ENCODE peak calls at places on chromosomes 4 and X, in seven cellular contexts. B is bronchial epithelial cell, Q is MCF 10A, U is WTC11, W is glutamatergic neuron, P is HFF-Myc, G is heart left ventricle. E is an unnamed sample.

GRCh38 chr4:32207456-32207855 is 1487.3 kb downstream of the PCDH7 start:
- DNase-seq in G (no peak), W (no peak), B (peak; percentile 53), P (no peak), U (no peak), Q (no peak), E (no peak)

GRCh38 chrX:113892401-113892800 is 691.5 kb upstream of the HTR2C start:
- DNase-seq in G (no peak), Q (peak; percentile 67), W (no peak), B (peak; percentile 29), U (no peak), P (no peak), E (no peak)

GRCh38 chrX:153765138-153766079 is 1.4 kb downstream of the PLXNB3 start:
- DNase-seq in W (peak; percentile 14), B (no peak), Q (no peak), U (no peak), P (no peak), G (no peak), E (no peak)

GRCh38 chr4:109079731-109080130 is 222.7 kb downstream of the COL25A1 start:
- DNase-seq in G (no peak), P (no peak), W (no peak), B (peak; percentile 55), Q (peak; percentile 34), U (no peak), E (no peak)

GRCh38 chr4:85318415-85318814 is 156.5 kb upstream of the ARHGAP24 start:
- DNase-seq in U (no peak), Q (peak; percentile 41), B (peak; percentile 89), G (no peak), P (no peak), W (no peak), E (no peak)

GRCh38 chr4:87122252-87122651 is 98.2 kb downstream of the KLHL8 start:
- DNase-seq in W (no peak), G (no peak), B (peak; percentile 80), Q (peak; percentile 87), U (no peak), P (no peak), E (no peak)

GRCh38 chr4:2837904-2838496 is 5.6 kb upstream of the ADD1 start:
- DNase-seq in G (peak; percentile 67), U (no peak), W (no peak), Q (no peak), B (no peak), P (no peak), E (no peak)

GRCh38 chrX:8504451-8504850 is 39.8 kb downstream of the VCX3B start:
- DNase-seq in W (no peak), U (no peak), P (no peak), Q (peak; percentile 49), B (peak; percentile 63), G (no peak), E (no peak)

GRCh38 chrX:108165349-108166111 is 74.0 kb downstream of the ATG4A start:
- DNase-seq in U (peak; percentile 19), B (no peak), P (peak; percentile 27), Q (peak; percentile 48), G (no peak), W (peak; percentile 25), E (no peak)

GRCh38 chr4:8595237-8596087 is 2.9 kb downstream of the CPZ start:
- DNase-seq in U (no peak), P (no peak), B (no peak), W (no peak), Q (peak; percentile 14), G (no peak), E (no peak)

GRCh38 chr4:107931775-107932321 is 499 bp downstream of the CYP2U1 start:
- DNase-seq in B (no peak), G (no peak), W (no peak), U (no peak), Q (no peak), P (no peak), E (no peak)

GRCh38 chr4:72295966-72296557 is 264.3 kb downstream of the NPFFR2 start:
- DNase-seq in Q (peak; percentile 58), G (no peak), U (no peak), B (peak; percentile 57), P (peak; percentile 50), W (no peak), E (no peak)

GRCh38 chr4:31575504-31575903 is 855.3 kb downstream of the PCDH7 start:
- DNase-seq in G (no peak), W (no peak), U (no peak), Q (no peak), B (no peak), P (no peak), E (no peak)

GRCh38 chrX:119729408-119730201 is 28.8 kb upstream of the SOWAHD start:
- DNase-seq in U (peak; percentile 59), Q (peak; percentile 73), W (peak; percentile 49), B (peak; percentile 52), P (no peak), G (peak; percentile 39), E (no peak)

GRCh38 chrX:107741318-107741813 is 34.2 kb downstream of the TSC22D3 start:
- DNase-seq in W (no peak), G (no peak), B (no peak), Q (no peak), U (no peak), P (no peak), E (no peak)

GRCh38 chr4:1406416-1406945 is at the start of gene NKX1-1:
- DNase-seq in B (no peak), W (peak; percentile 34), Q (no peak), G (no peak), P (no peak), U (no peak), E (no peak)

GRCh38 chr4:111028829-111029228 is 406.0 kb upstream of the PITX2 start:
- DNase-seq in P (no peak), W (no peak), G (no peak), U (no peak), B (no peak), Q (no peak), E (no peak)

GRCh38 chr4:26302390-26302897 is 18.4 kb upstream of the RBPJ start:
- DNase-seq in P (no peak), Q (no peak), G (no peak), B (no peak), W (no peak), U (no peak), E (no peak)

GRCh38 chr4:22689428-22689827 is 3.3 kb upstream of the GBA3 start:
- DNase-seq in Q (no peak), B (no peak), P (no peak), G (no peak), U (no peak), W (no peak), E (no peak)

GRCh38 chr4:24801136-24801855 is 5.9 kb downstream of the SOD3 start:
- DNase-seq in P (no peak), W (no peak), G (no peak), U (no peak), Q (no peak), B (no peak), E (no peak)

GRCh38 chrX:103919336-103919682 is 43.1 kb upstream of the TMSB15B start:
- DNase-seq in U (no peak), G (no peak), W (no peak), P (no peak), Q (peak; percentile 35), B (peak; percentile 40), E (no peak)

GRCh38 chr4:183098080-183098722 is 856 bp upstream of the WWC2 start:
- DNase-seq in W (peak; percentile 43), P (no peak), Q (no peak), G (peak; percentile 75), B (no peak), U (peak; percentile 52), E (peak; percentile 23)

GRCh38 chr4:57100979-57101629 is 9.1 kb downstream of the IGFBP7 start:
- DNase-seq in W (no peak), Q (no peak), G (no peak), U (no peak), B (no peak), P (no peak), E (no peak)

GRCh38 chrX:109782994-109783711 is 50.1 kb upstream of the ACSL4 start:
- DNase-seq in Q (no peak), P (no peak), U (no peak), B (no peak), W (no peak), G (no peak), E (no peak)

GRCh38 chr4:8591626-8592365 is 769 bp upstream of the CPZ start:
- DNase-seq in P (no peak), Q (no peak), W (peak; percentile 12), G (peak; percentile 6), B (no peak), U (no peak), E (no peak)

GRCh38 chr4:11640584-11640983 is 211.9 kb upstream of the HS3ST1 start:
- DNase-seq in P (no peak), U (no peak), G (no peak), W (no peak), B (no peak), Q (no peak), E (no peak)

GRCh38 chrX:45889471-45889870 is 655.8 kb downstream of the ZNF674 start:
- DNase-seq in B (peak; percentile 6), G (no peak), W (no peak), P (peak; percentile 51), U (no peak), Q (peak; percentile 19), E (no peak)

DNA sequence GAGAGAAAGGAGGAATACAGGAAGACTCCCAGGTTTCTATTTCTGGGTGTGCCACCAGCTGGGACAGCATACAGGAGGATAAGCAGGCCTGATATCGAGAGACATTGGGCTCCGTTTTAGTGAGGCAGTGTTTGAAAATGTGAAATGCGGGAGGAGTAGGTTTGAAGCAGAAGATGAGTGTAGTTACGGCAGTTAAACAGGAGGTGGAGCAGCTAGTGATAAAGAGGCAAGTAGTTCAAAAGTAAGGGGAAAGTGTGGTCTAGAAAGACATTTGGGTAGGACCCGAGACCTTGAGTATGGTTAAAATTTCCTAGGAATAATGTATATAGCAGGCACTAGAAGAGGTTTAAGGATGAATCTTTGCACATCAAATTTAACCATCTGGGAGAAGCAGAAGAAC is 42.4 kb downstream of the DCUN1D4 start:
- DNase-seq in Q (peak; percentile 40), B (peak; percentile 43), G (no peak), P (peak; percentile 15), W (no peak), U (no peak), E (no peak)
- TF ChIP-seq CTCF in Q (peak; percentile 22), B (peak; percentile 46), G (peak; percentile 10), P (no peak), W (peak; percentile 63), U (no peak), E (no peak)

GRCh38 chrX:40284852-40285251 is 187.1 kb upstream of the BCOR start:
- DNase-seq in U (no peak), G (no peak), Q (no peak), P (no peak), W (no peak), B (no peak), E (no peak)
- TF ChIP-seq CTCF in U (no peak), G (no peak), Q (no peak), P (no peak), W (no peak), B (no peak), E (no peak)

GRCh38 chr4:137819964-137820383 is 287.7 kb upstream of the PCDH18 start:
- DNase-seq in U (peak; percentile 20), P (peak; percentile 24), G (no peak), W (no peak), B (peak; percentile 72), Q (peak; percentile 80), E (no peak)
- TF ChIP-seq CTCF in U (no peak), P (peak; percentile 66), G (no peak), W (peak; percentile 16), B (peak; percentile 67), Q (peak; percentile 78), E (no peak)

GRCh38 chrX:105191878-105192277 is 28.6 kb downstream of the TEX13A start:
- DNase-seq in Q (peak; percentile 50), W (peak; percentile 52), U (peak; percentile 35), G (no peak), B (peak; percentile 20), P (no peak), E (no peak)
- TF ChIP-seq CTCF in Q (peak; percentile 46), W (peak; percentile 40), U (no peak), G (peak; percentile 15), B (peak; percentile 54), P (peak; percentile 23), E (no peak)

GRCh38 chrX:3939967-3940610 is 226.6 kb upstream of the PRKX start:
- DNase-seq in U (no peak), G (no peak), Q (peak; percentile 38), W (no peak), P (no peak), B (peak; percentile 2), E (no peak)
- TF ChIP-seq CTCF in U (no peak), G (no peak), Q (peak; percentile 49), W (peak; percentile 34), P (peak; percentile 11), B (no peak), E (no peak)

E was measured in omental fat pad.